ENCODE peak calls at places on chromosomes 7 and 10, in ten cellular contexts. V, W, N, Z, L, Y, X, F, E and O are unnamed samples. For H3K36me3, the result is how much of the 10 kb centered on the place peaks cover.

GRCh38 chr7:146655928-146656797 is 539.6 kb downstream of the CNTNAP2 start:
- DNase-seq in V (no peak), W (no peak), N (no peak), Z (no peak), L (no peak), Y (no peak), X (peak), F (no peak), E (no peak), O (no peak)

GRCh38 chr10:120810298-120810697 is 40.9 kb upstream of the WDR11 start:
- DNase-seq in V (no peak), W (peak), N (no peak), Z (no peak), L (no peak), Y (no peak), X (peak), F (no peak), E (no peak), O (no peak)

GRCh38 chr10:4770766-4771553 is 55.0 kb upstream of the AKR1E2 start:
- DNase-seq in V (no peak), W (peak), N (no peak), Z (no peak), L (no peak), Y (no peak), X (peak), F (no peak), E (peak), O (no peak)

GRCh38 chr7:127905491-127906330 is 125.5 kb downstream of the LRRC4 start:
- DNase-seq in V (no peak), W (no peak), N (no peak), Z (no peak), L (no peak), Y (no peak), X (peak), F (no peak), E (no peak), O (no peak)

GRCh38 chr10:131849591-131850489 is 51.0 kb upstream of the PPP2R2D start:
- DNase-seq in V (no peak), W (no peak), N (no peak), Z (no peak), L (peak), Y (no peak), X (no peak), F (peak), E (no peak), O (peak)

GRCh38 chr7:37709631-37710509 is 26.3 kb downstream of the GPR141 start:
- DNase-seq in V (no peak), W (no peak), N (no peak), Z (no peak), L (no peak), Y (no peak), X (no peak), F (no peak), E (no peak), O (no peak)

GRCh38 chr10:3776796-3777571 is 8.0 kb downstream of the KLF6 start:
- DNase-seq in V (no peak), W (no peak), N (peak), Z (no peak), L (no peak), Y (peak), X (peak), F (peak), E (peak), O (peak)

GRCh38 chr7:92740713-92741126 is 95.7 kb downstream of the CDK6 start:
- DNase-seq in V (no peak), W (no peak), N (no peak), Z (peak), L (no peak), Y (no peak), X (peak), F (no peak), E (no peak), O (no peak)

GRCh38 chr7:14988941-14989340 is 86.4 kb upstream of the DGKB start:
- DNase-seq in V (no peak), W (peak), N (no peak), Z (no peak), L (no peak), Y (no peak), X (no peak), F (no peak), E (no peak), O (no peak)

GRCh38 chr10:123988694-123989093 is 97.1 kb upstream of the CPXM2 start:
- DNase-seq in V (no peak), W (no peak), N (no peak), Z (no peak), L (no peak), Y (no peak), X (no peak), F (no peak), E (no peak), O (no peak)

GRCh38 chr7:27117687-27118491 is 12.7 kb downstream of the HOXA4 start:
- DNase-seq in V (no peak), W (no peak), N (no peak), Z (peak), L (no peak), Y (peak), X (no peak), F (no peak), E (no peak), O (peak)

GRCh38 chr7:149790754-149791360 is 17.5 kb upstream of the ZNF467 start:
- DNase-seq in V (no peak), W (no peak), N (no peak), Z (peak), L (no peak), Y (no peak), X (no peak), F (no peak), E (no peak), O (no peak)

GRCh38 chr10:114507449-114507848 is 103.1 kb upstream of the AFAP1L2 start:
- DNase-seq in V (peak), W (no peak), N (no peak), Z (no peak), L (peak), Y (no peak), X (no peak), F (peak), E (no peak), O (no peak)

GRCh38 chr10:117666131-117666530 is 123.6 kb downstream of the EMX2 start:
- DNase-seq in V (no peak), W (no peak), N (no peak), Z (no peak), L (no peak), Y (no peak), X (no peak), F (no peak), E (no peak), O (no peak)

GRCh38 chr10:131871673-131872005 is 29.2 kb upstream of the PPP2R2D start:
- DNase-seq in V (no peak), W (no peak), N (no peak), Z (peak), L (no peak), Y (peak), X (no peak), F (no peak), E (no peak), O (no peak)

GRCh38 chr7:102927303-102927933 is 14.6 kb downstream of the LRRC17 start:
- DNase-seq in V (no peak), W (no peak), N (no peak), Z (no peak), L (no peak), Y (no peak), X (peak), F (no peak), E (no peak), O (no peak)

GRCh38 chr7:81111358-81111757 is 192.5 kb upstream of the SEMA3C start:
- DNase-seq in V (no peak), W (no peak), N (no peak), Z (no peak), L (no peak), Y (no peak), X (peak), F (no peak), E (peak), O (no peak)

GRCh38 chr10:100528123-100528884 is 1.4 kb downstream of the NDUFB8 start:
- DNase-seq in V (no peak), W (no peak), N (peak), Z (no peak), L (no peak), Y (no peak), X (no peak), F (no peak), E (no peak), O (no peak)

GRCh38 chr7:84912993-84913635 is 273.7 kb downstream of the SEMA3D start:
- DNase-seq in V (no peak), W (no peak), N (no peak), Z (no peak), L (no peak), Y (no peak), X (peak), F (no peak), E (no peak), O (no peak)

GRCh38 chr7:111958889-111959288 is 247.3 kb downstream of the DOCK4 start:
- DNase-seq in V (no peak), W (peak), N (no peak), Z (no peak), L (no peak), Y (no peak), X (no peak), F (no peak), E (no peak), O (no peak)

GRCh38 chr7:39700932-39701331 is 77.6 kb downstream of the RALA start:
- DNase-seq in V (peak), W (no peak), N (no peak), Z (no peak), L (no peak), Y (peak), X (no peak), F (peak), E (no peak), O (peak)
- H3K36me3 ChIP-seq in V (under half), W (under half), N (under half), Z (under half), L (under half), Y (under half), X (under half), F (under half), E (under half), O (under half)

GRCh38 chr10:65684896-65685295 is 1240.9 kb upstream of the LRRTM3 start:
- DNase-seq in V (no peak), W (no peak), N (no peak), Z (no peak), L (no peak), Y (no peak), X (no peak), F (no peak), E (no peak), O (no peak)
- H3K36me3 ChIP-seq in V (under half), W (under half), N (under half), Z (under half), L (under half), Y (under half), X (under half), F (under half), E (under half), O (under half)

GRCh38 chr10:103072891-103073290 is 120.2 kb downstream of the NT5C2 start:
- DNase-seq in V (no peak), W (no peak), N (no peak), Z (no peak), L (no peak), Y (no peak), X (no peak), F (no peak), E (no peak), O (no peak)

GRCh38 chr10:103069453-103070331 is 123.4 kb downstream of the NT5C2 start:
- DNase-seq in V (peak), W (peak), N (peak), Z (peak), L (peak), Y (no peak), X (peak), F (peak), E (no peak), O (peak)

GRCh38 chr10:103067951-103068350 is 125.1 kb downstream of the NT5C2 start:
- DNase-seq in V (no peak), W (no peak), N (no peak), Z (no peak), L (no peak), Y (no peak), X (no peak), F (no peak), E (no peak), O (no peak)

GRCh38 chr10:103076996-103077395 is 116.1 kb downstream of the NT5C2 start:
- DNase-seq in V (no peak), W (no peak), N (no peak), Z (no peak), L (no peak), Y (no peak), X (no peak), F (no peak), E (no peak), O (no peak)

DNA sequence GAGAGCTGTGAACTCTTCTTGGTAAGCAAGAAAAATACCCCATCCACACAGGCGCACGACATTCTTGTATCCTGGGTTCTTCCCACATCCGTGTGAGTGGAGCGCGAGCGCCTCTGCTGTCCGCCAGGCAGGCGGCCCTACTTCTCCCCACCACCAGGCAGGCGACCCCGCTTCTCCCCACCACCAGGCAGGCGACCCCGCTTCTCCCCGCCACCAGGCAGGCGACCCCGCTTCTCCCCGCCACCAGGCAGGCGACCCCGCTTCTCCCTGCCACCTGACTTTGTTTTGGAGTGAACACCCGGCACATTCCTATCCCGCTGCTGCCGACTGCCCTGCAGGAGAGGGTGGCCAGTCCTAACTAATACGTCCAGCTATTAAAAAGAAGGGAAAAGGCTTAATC is 120.8 kb downstream of the NT5C2 start:
- DNase-seq in V (no peak), W (no peak), N (no peak), Z (no peak), L (no peak), Y (no peak), X (no peak), F (no peak), E (no peak), O (no peak)
- H3K36me3 ChIP-seq in V (under half), W (under half), N (under half), Z (under half), L (under half), Y (under half), X (under half), F (under half), E (under half), O (under half)

GRCh38 chr7:28955723-28956607 is 2.2 kb downstream of the TRIL start:
- DNase-seq in V (peak), W (peak), N (no peak), Z (peak), L (peak), Y (peak), X (peak), F (peak), E (no peak), O (peak)
- H3K36me3 ChIP-seq in V (under half), W (under half), N (under half), Z (under half), L (under half), Y (under half), X (under half), F (under half), E (under half), O (under half)

DNA sequence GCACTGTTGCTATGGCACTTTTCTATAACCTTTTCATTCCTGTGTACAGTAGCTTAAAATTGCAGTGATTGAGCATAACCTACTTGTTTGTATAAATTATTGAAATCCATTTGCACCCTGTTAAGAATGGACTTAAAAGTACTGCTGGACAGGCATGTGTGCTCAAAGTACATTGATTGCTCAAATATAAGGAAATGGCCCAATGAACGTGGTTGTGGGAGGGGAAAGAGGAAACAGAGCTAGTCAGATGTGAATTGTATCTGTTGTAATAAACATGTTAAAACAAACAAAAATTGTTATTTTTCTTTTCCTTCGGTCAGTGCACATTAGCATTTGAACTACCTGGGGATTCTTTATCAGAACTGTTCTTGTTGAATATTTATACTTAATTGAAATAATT is 57.1 kb upstream of the BAMBI start:
- DNase-seq in V (no peak), W (no peak), N (no peak), Z (no peak), L (no peak), Y (no peak), X (no peak), F (no peak), E (no peak), O (no peak)
- H3K36me3 ChIP-seq in V (under half), W (under half), N (under half), Z (under half), L (under half), Y (half or more), X (under half), F (under half), E (under half), O (under half)

DNA sequence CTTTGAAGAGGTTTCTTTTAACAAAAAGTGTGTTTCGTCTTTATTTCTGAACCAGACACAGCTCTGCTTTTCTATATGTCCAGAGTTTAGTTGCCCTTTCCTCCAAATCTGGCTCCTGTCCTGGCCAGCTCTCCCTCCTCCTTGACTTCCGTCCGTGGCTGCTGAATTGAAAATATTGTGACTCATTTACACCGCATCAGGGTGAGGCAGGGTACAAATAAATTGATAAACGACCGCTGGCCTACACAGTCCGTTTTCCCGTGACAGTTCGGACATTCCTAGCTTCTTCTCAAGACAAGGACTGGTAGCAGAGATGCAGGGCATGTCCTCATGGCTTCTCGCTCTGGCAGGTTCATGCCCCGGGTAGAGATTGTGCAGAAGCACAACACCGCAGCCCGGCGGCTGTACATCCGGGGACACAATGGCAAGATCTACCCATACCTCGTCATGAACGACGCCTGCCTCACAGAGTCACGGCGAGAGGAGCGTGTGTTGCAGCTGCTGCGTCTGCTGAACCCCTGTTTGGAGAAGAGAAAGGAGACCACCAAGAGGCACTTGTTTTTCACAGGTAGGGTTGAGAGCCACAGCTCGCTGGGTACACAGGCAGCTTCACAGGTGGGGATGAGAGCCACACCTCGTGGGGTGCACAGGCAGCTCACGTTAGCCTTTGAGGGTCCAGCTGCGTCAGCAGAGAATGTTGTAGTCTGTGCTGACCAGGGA is 126.6 kb downstream of the TRRAP start:
- DNase-seq in V (no peak), W (no peak), N (no peak), Z (peak), L (no peak), Y (no peak), X (no peak), F (no peak), E (no peak), O (peak)
- H3K36me3 ChIP-seq in V (under half), W (under half), N (half or more), Z (under half), L (under half), Y (half or more), X (under half), F (under half), E (under half), O (under half)

DNA sequence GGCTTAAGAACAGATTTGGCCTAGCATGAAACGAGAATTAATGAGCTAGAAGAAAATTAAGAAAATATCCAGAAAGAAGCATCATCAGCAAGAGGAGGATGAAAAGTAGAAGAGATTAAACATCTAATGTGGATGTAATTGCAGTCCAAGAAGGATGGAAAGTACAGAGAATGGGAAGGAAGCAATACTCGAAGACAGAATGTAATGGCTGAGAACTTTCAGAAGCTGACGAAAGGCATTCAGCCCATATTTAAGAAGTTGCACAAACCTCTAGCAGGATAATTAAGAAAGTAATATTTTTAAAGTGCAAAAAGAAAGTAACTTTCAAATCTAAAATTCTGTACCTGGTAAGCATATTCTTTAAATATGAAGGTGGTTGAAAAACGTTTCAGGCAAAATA is 60.7 kb downstream of the TRIM24 start:
- DNase-seq in V (no peak), W (no peak), N (no peak), Z (no peak), L (no peak), Y (no peak), X (no peak), F (no peak), E (no peak), O (no peak)
- H3K36me3 ChIP-seq in V (under half), W (half or more), N (under half), Z (under half), L (under half), Y (under half), X (under half), F (under half), E (under half), O (under half)

DNA sequence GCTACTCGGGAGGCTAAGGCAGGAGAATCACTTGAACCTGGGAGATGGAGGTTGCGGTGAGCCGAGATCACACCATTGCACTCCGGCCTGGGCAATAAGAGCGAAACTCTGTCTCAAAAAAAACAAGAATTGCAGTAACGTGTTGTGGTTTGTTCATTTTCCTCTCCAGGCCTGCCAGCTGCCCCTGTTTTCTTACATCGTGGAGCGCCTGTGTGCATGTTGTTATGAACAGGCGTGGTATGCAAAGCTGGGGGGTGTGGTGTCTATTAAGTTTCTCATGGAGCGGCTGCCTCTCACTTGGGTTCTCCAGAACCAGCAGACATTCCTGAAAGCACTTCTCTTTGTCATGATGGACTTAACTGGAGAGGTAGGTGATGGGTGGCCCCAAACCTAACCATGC is 52.1 kb downstream of the TRRAP start:
- DNase-seq in V (no peak), W (no peak), N (peak), Z (no peak), L (no peak), Y (no peak), X (no peak), F (peak), E (no peak), O (no peak)
- H3K36me3 ChIP-seq in V (under half), W (half or more), N (half or more), Z (under half), L (under half), Y (half or more), X (under half), F (under half), E (under half), O (under half)